ENCODE peak calls at places on chromosomes 12 and 14, in eight cellular contexts. X is left lung; A is AG10803; G is activated gamma-delta T cell treated with Interleukin-2 at 50 U/mL for 16 hours; S is GM03348; U is T-helper 2 cell; C is neuronal stem cell; N is activated naive CD4-positive, alpha-beta T cell treated with anti-CD3 and anti-CD28 coated beads for 36 hours. R is an unnamed sample.

GRCh38 chr12:86666311-86666710 is 410.1 kb upstream of the MGAT4C start:
- DNase-seq in N (no peak), U (no peak), X (no peak), C (no peak), S (peak), A (peak), G (no peak), R (no peak)

GRCh38 chr12:6292606-6293005 is 17.9 kb upstream of the PLEKHG6 start:
- DNase-seq in A (peak), U (no peak), X (no peak), S (peak), G (no peak), N (no peak), C (no peak), R (no peak)

GRCh38 chr14:36451346-36452065 is 68.5 kb downstream of the NKX2-1 start:
- DNase-seq in G (no peak), X (no peak), N (no peak), U (no peak), A (no peak), C (no peak), S (no peak), R (no peak)

GRCh38 chr12:67239061-67239460 is 30.1 kb upstream of the CAND1 start:
- DNase-seq in G (no peak), U (no peak), X (no peak), C (no peak), S (no peak), A (no peak), N (no peak), R (no peak)

GRCh38 chr12:123621101-123621500 is 12.4 kb downstream of the EIF2B1 start:
- DNase-seq in C (no peak), U (no peak), S (peak), N (no peak), A (peak), G (no peak), X (no peak), R (no peak)

GRCh38 chr12:26150737-26151450 is 26.1 kb upstream of the BHLHE41 start:
- DNase-seq in U (no peak), G (no peak), C (no peak), A (peak), X (no peak), N (no peak), S (peak), R (no peak)

GRCh38 chr12:105120551-105120950 is 13.0 kb downstream of the WASHC4 start:
- DNase-seq in U (peak), G (no peak), X (no peak), C (no peak), N (no peak), A (no peak), S (no peak), R (no peak)

GRCh38 chr12:26678697-26679660 is 154.0 kb downstream of the ITPR2 start:
- DNase-seq in A (peak), S (peak), U (no peak), X (no peak), C (no peak), N (no peak), G (no peak), R (no peak)

GRCh38 chr14:51849095-51849494 is 11.3 kb upstream of the GNG2 start:
- DNase-seq in S (no peak), N (peak), A (no peak), C (no peak), G (peak), X (no peak), U (peak), R (no peak)

GRCh38 chr14:22226381-22226780 is 362.6 kb downstream of the DAD1 start:
- DNase-seq in X (no peak), A (no peak), U (peak), S (no peak), G (no peak), N (peak), C (no peak), R (no peak)

GRCh38 chr12:9115731-9116689 is at the start of gene A2M:
- DNase-seq in S (no peak), X (no peak), N (no peak), G (no peak), C (no peak), U (no peak), A (peak), R (no peak)

GRCh38 chr14:75553157-75553556 is 25.3 kb upstream of the FLVCR2 start:
- DNase-seq in C (no peak), G (no peak), U (no peak), X (no peak), A (no peak), N (no peak), S (no peak), R (no peak)